ENCODE peak calls at places on chromosome 21, in five cellular contexts. U is hepatocyte, Y is cardiac fibroblast, V is dorsolateral prefrontal cortex, E is suprapubic skin. S is an unnamed sample.
A peak's percentile ranks its signal among the peaks of the same experiment; 100 is the strongest.

GRCh38 chr21:35294231-35294898 is 245.3 kb upstream of the RUNX1 start:
- DNase-seq in V (no peak), Y (no peak), U (peak; percentile 31), E (no peak), S (no peak)

GRCh38 chr21:46146856-46147255 is 8.5 kb downstream of the FTCD start:
- DNase-seq in V (no peak), U (no peak), E (peak; percentile 27), Y (no peak), S (peak; percentile 22)

GRCh38 chr21:43842742-43843141 is 22.3 kb upstream of the AGPAT3 start:
- DNase-seq in U (no peak), V (no peak), E (no peak), Y (no peak), S (no peak)

GRCh38 chr21:26800455-26801454 is 44.5 kb downstream of the ADAMTS1 start:
- DNase-seq in Y (peak; percentile 69), E (no peak), V (no peak), U (no peak), S (no peak)

GRCh38 chr21:46317710-46318463 is 5.8 kb downstream of the C21orf58 start:
- DNase-seq in U (peak; percentile 64), Y (no peak), V (no peak), E (no peak), S (no peak)

GRCh38 chr21:45112371-45112770 is 38.0 kb downstream of the ADARB1 start:
- DNase-seq in E (no peak), V (no peak), Y (peak; percentile 22), U (no peak), S (no peak)

GRCh38 chr21:19122371-19122770 is 718.8 kb upstream of the TMPRSS15 start:
- DNase-seq in E (no peak), Y (no peak), U (no peak), V (no peak), S (no peak)

GRCh38 chr21:38460171-38460742 is 38.0 kb downstream of the ERG start:
- DNase-seq in V (no peak), U (no peak), Y (peak; percentile 91), E (no peak), S (no peak)

GRCh38 chr21:16773206-16773605 is 739.6 kb upstream of the CXADR start:
- DNase-seq in Y (peak; percentile 58), U (no peak), E (no peak), V (no peak), S (no peak)

GRCh38 chr21:37244506-37245083 is 22.5 kb downstream of the VPS26C start:
- DNase-seq in Y (no peak), E (no peak), V (no peak), U (no peak), S (no peak)
- TF ChIP-seq CTCF in Y (no peak), E (no peak), V (no peak), U (no peak), S (no peak)

GRCh38 chr21:42572906-42573495 is 59.3 kb downstream of the SLC37A1 start:
- DNase-seq in U (no peak), Y (no peak), V (no peak), E (peak; percentile 29), S (no peak)

GRCh38 chr21:42571391-42572150 is 57.9 kb downstream of the SLC37A1 start:
- DNase-seq in U (no peak), E (peak; percentile 30), V (no peak), Y (no peak), S (peak; percentile 32)

GRCh38 chr21:42575111-42575510 is 61.5 kb downstream of the SLC37A1 start:
- DNase-seq in E (peak; percentile 48), V (no peak), Y (no peak), U (no peak), S (no peak)

GRCh38 chr21:42576639-42577038 is 63.0 kb downstream of the SLC37A1 start:
- DNase-seq in V (no peak), E (no peak), U (no peak), Y (no peak), S (no peak)

GRCh38 chr21:42574234-42575027 is 60.8 kb downstream of the SLC37A1 start:
- DNase-seq in V (no peak), E (peak; percentile 36), Y (peak; percentile 38), U (no peak), S (no peak)
- TF ChIP-seq CTCF in V (no peak), E (no peak), Y (peak; percentile 49), U (peak; percentile 16), S (no peak)

DNA sequence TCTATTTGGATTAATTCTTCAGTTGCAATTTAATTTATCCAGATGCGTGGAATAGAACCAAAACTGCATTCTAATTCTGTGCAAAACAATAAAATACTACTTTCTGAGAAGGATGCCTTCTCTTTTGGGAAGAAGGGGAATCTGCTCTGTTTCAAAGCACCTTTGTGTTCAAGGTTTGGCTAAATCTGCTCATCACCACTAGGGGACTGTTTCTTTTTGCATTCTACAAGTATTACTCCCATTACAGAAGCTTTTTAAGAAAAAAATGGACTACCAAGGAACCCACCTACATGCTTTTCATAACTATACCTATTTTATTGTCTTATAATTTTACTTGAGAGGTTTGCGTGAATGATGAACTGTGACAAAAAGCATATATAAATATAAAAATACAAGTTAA is 18.2 kb downstream of the MRPS6 start:
- DNase-seq in E (no peak), V (no peak), Y (peak; percentile 22), U (no peak), S (no peak)
- TF ChIP-seq CTCF in E (no peak), V (no peak), Y (peak; percentile 47), U (peak; percentile 27), S (peak; percentile 24)

GRCh38 chr21:37446552-37446951 is 80.0 kb downstream of the DYRK1A start:
- DNase-seq in U (no peak), V (no peak), E (no peak), Y (no peak), S (no peak)
- TF ChIP-seq CTCF in U (no peak), V (no peak), E (no peak), Y (no peak), S (no peak)

S was measured in CD14-positive monocyte.